ENCODE peak calls at places on chromosomes 12 and 14, in four cellular contexts. B is A549, Q is GM12878, D is K562. G is an unnamed sample.

GRCh38 chr14:71752111-71752738 is 180.0 kb upstream of the RGS6 start:
- DNase-seq in B (no peak), Q (no peak), D (no peak), G (no peak)

GRCh38 chr14:59154383-59154782 is 34.1 kb upstream of the DAAM1 start:
- DNase-seq in B (no peak), Q (no peak), D (no peak), G (no peak)

GRCh38 chr14:100862277-100862676 is 36.4 kb downstream of the MEG3 start:
- DNase-seq in B (no peak), Q (no peak), D (peak; percentile 22), G (no peak)

GRCh38 chr12:11731455-11731854 is 82.0 kb downstream of the ETV6 start:
- DNase-seq in B (peak; percentile 21), Q (no peak), D (no peak), G (no peak)

GRCh38 chr14:50804181-50804721 is 26.7 kb downstream of the NIN start:
- DNase-seq in B (no peak), Q (no peak), D (no peak), G (no peak)

GRCh38 chr14:32121536-32121935 is 44.4 kb downstream of the ARHGAP5 start:
- DNase-seq in B (no peak), Q (no peak), D (no peak), G (no peak)

GRCh38 chr14:69983317-69983716 is 104.1 kb downstream of the SMOC1 start:
- DNase-seq in B (no peak), Q (no peak), D (no peak), G (no peak)

GRCh38 chr14:37035401-37035800 is 137.0 kb downstream of the SLC25A21 start:
- DNase-seq in B (no peak), Q (no peak), D (no peak), G (no peak)

GRCh38 chr12:100154472-100155247 is 12.0 kb upstream of the BLTP3B start:
- DNase-seq in B (peak; percentile 84), Q (no peak), D (peak; percentile 71), G (peak; percentile 72)

GRCh38 chr14:42323426-42323825 is 716.8 kb downstream of the LRFN5 start:
- DNase-seq in B (no peak), Q (no peak), D (no peak), G (no peak)

GRCh38 chr12:117360222-117360550 is 1.2 kb downstream of the NOS1 start:
- DNase-seq in B (no peak), Q (no peak), D (no peak), G (peak; percentile 43)

GRCh38 chr12:68972570-68972969 is 39.6 kb upstream of the CPM start:
- DNase-seq in B (no peak), Q (no peak), D (no peak), G (no peak)

GRCh38 chr12:88108021-88108420 is 33.9 kb downstream of the CEP290 start:
- DNase-seq in B (no peak), Q (no peak), D (no peak), G (no peak)

GRCh38 chr14:101179691-101180211 is 276.2 kb upstream of the RTL1 start:
- DNase-seq in B (no peak), Q (no peak), D (no peak), G (no peak)

GRCh38 chr12:68446896-68447806 is 115.0 kb upstream of the MDM1 start:
- DNase-seq in B (no peak), Q (no peak), D (no peak), G (no peak)

GRCh38 chr12:12467222-12467621 is 95.4 kb downstream of the DUSP16 start:
- DNase-seq in B (no peak), Q (no peak), D (no peak), G (no peak)

GRCh38 chr12:11812558-11813421 is 163.3 kb downstream of the ETV6 start:
- DNase-seq in B (no peak), Q (no peak), D (no peak), G (peak; percentile 65)

GRCh38 chr14:89466460-89466859 is 49.4 kb upstream of the FOXN3 start:
- DNase-seq in B (no peak), Q (no peak), D (no peak), G (no peak)

GRCh38 chr12:48189331-48190125 is 6.1 kb downstream of the CCDC184 start:
- DNase-seq in B (peak; percentile 74), Q (peak; percentile 34), D (peak; percentile 68), G (peak; percentile 66)

GRCh38 chr12:48192861-48193260 is 9.4 kb downstream of the CCDC184 start:
- DNase-seq in B (no peak), Q (no peak), D (no peak), G (no peak)

GRCh38 chr12:48187916-48188695 is 4.7 kb downstream of the CCDC184 start:
- DNase-seq in B (no peak), Q (no peak), D (no peak), G (no peak)

GRCh38 chr12:48193623-48194022 is 9.5 kb downstream of the OR10AD1 start:
- DNase-seq in B (no peak), Q (no peak), D (no peak), G (no peak)

GRCh38 chr12:48191096-48191495 is 7.7 kb downstream of the CCDC184 start:
- DNase-seq in B (no peak), Q (no peak), D (no peak), G (no peak)
- TF ChIP-seq EP300 in B (no peak), Q (no peak), D (no peak), G (no peak)

GRCh38 chr14:68234101-68234905 is 414.7 kb downstream of the RAD51B start:
- DNase-seq in B (no peak), Q (no peak), D (no peak), G (no peak)

GRCh38 chr14:68231832-68232642 is 412.5 kb downstream of the RAD51B start:
- DNase-seq in B (peak; percentile 39), Q (no peak), D (no peak), G (no peak)

GRCh38 chr14:68233385-68233784 is 413.8 kb downstream of the RAD51B start:
- DNase-seq in B (no peak), Q (no peak), D (no peak), G (no peak)

GRCh38 chr14:68230941-68231717 is 411.6 kb downstream of the RAD51B start:
- DNase-seq in B (peak; percentile 59), Q (no peak), D (no peak), G (no peak)

DNA sequence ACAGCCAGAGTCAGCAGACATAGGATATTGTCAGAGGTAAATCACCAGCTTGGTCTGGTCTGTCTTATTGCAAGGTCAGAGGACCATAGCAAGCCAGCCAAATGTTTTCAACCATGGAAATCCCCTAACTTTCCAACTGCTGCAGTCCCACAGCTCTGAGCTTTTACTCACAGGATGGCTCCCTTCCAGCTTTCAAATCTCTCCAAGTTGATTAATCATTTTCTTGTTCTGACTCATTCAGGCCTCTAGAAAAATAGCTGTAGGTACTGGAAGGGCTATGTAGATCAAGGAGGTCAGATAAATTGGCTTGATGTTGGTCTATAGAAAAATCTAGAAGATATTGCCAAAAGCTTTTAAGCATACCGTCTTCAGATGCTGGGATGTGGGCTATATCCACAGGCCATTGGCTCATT is 413.1 kb downstream of the RAD51B start:
- DNase-seq in B (peak; percentile 98), Q (peak; percentile 99), D (no peak), G (no peak)
- TF ChIP-seq RCOR1 in B (no peak), Q (no peak), D (no peak), G (no peak)

DNA sequence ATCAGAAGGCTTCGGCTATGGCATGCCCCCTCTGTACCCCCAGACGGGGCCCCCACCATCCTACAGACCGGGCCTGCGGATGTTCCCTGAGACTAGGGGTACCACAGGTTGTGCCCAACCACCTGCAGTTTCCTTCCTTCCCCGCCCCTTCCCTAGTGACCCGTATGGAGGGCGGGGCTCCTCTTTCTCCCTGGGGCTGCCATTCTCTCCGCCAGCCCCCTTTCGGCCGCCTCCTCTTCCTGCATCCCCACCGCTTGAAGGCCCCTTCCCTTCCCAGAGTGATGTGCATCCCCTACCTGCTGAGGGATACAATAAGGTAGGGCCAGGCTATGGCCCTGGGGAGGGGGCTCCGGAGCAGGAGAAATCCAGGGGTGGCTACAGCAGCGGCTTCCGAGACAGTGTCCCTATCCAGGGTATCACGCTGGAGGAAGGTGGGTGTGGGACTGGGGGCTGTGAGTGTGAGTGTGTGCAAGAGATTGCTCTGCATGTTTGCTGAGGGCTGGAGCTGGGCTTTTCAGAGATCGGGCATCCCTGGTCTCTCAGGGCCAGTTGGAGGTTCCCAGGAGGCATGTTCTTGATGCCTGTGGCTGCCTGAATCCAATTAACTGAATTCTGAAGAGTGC is 8.6 kb downstream of the NFATC4 start:
- DNase-seq in B (no peak), Q (no peak), D (no peak), G (no peak)
- H3K4me2 ChIP-seq in B (no peak overlapping the region), Q (no peak overlapping the region), D (peak overlapping the region; percentile 58), G (no peak overlapping the region)

GRCh38 chr14:95322646-95323045 is 2.9 kb upstream of the CLMN start:
- DNase-seq in B (peak; percentile 30), Q (no peak), D (no peak), G (no peak)
- TF ChIP-seq EP300 in B (no peak), Q (no peak), D (no peak), G (no peak)

DNA sequence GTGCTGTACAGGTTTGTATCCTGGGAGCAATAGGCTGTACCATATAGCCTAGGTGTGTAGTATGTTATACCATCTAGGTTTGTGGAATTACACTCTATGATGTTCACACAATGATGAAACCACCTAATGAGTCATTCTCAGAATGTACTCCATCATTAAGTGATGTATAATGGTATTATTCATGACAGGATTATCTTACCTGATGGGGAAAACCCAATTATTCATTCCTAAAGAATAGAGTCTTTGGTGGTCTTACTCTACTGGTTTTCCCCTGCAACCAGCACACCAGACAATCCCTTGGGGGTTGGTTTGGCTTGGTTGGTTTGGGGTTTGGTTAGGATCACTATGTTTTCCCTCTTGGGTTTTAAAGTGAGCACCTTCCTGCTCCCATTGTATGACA is 12.6 kb upstream of the OR10P1 start:
- DNase-seq in B (no peak), Q (peak; percentile 50), D (no peak), G (no peak)
- TF ChIP-seq RCOR1 in B (no peak), Q (no peak), D (no peak), G (no peak)